ENCODE peak calls at places on chromosomes 2 and 18, in five cellular contexts. I, B, H, S and D are unnamed samples.
A peak's percentile ranks its signal among the peaks of the same experiment; 100 is the strongest.

GRCh38 chr18:61549889-61550288 is 216.7 kb downstream of the CDH20 start:
- DNase-seq in I (no peak), B (no peak), S (no peak), H (no peak), D (no peak)

GRCh38 chr18:51559198-51559901 is 361.9 kb upstream of the MEX3C start:
- DNase-seq in B (no peak), S (peak; percentile 54), H (no peak), I (no peak), D (no peak)

GRCh38 chr18:9177466-9177865 is 40.9 kb downstream of the ANKRD12 start:
- DNase-seq in H (no peak), S (no peak), I (no peak), B (no peak), D (no peak)

GRCh38 chr2:11762799-11763461 is 16.5 kb downstream of the LPIN1 start:
- DNase-seq in S (no peak), I (no peak), B (no peak), H (no peak), D (no peak)

GRCh38 chr2:227510620-227510958 is 38.6 kb downstream of the AGFG1 start:
- DNase-seq in B (no peak), I (no peak), H (no peak), S (no peak), D (no peak)

GRCh38 chr2:70041666-70042065 is 45.6 kb upstream of the PCBP1 start:
- DNase-seq in S (no peak), H (peak; percentile 23), B (no peak), I (peak; percentile 8), D (no peak)

GRCh38 chr2:151616760-151617339 is 117.4 kb downstream of the NEB start:
- DNase-seq in B (no peak), H (no peak), S (no peak), I (no peak), D (no peak)

GRCh38 chr2:33178209-33178608 is 231.5 kb downstream of the LTBP1 start:
- DNase-seq in S (no peak), I (no peak), B (no peak), H (no peak), D (no peak)

GRCh38 chr18:59455728-59456276 is 96.7 kb upstream of the LMAN1 start:
- DNase-seq in I (no peak), S (no peak), H (no peak), B (no peak), D (no peak)

GRCh38 chr2:112065486-112065885 is 10.4 kb downstream of the TMEM87B start:
- DNase-seq in S (no peak), H (no peak), I (no peak), B (no peak), D (peak; percentile 36)
- H3K27ac ChIP-seq in S (no peak overlapping the region), H (peak overlapping the region; percentile 62), I (no peak overlapping the region), B (no peak overlapping the region), D (peak overlapping the region; percentile 10)

GRCh38 chr2:96648306-96648705 is 5.7 kb downstream of the FER1L5 start:
- DNase-seq in S (no peak), I (no peak), H (no peak), B (no peak), D (no peak)

GRCh38 chr2:96647681-96648080 is 5.1 kb downstream of the FER1L5 start:
- DNase-seq in B (no peak), S (no peak), H (no peak), I (no peak), D (no peak)

GRCh38 chr2:96637385-96638143 is 548 bp downstream of the KANSL3 start:
- DNase-seq in H (peak; percentile 97), B (peak; percentile 82), I (peak; percentile 84), S (peak; percentile 83), D (peak; percentile 92)

GRCh38 chr2:96638144-96639121 is at the start of gene KANSL3:
- DNase-seq in B (peak; percentile 97), H (peak; percentile 97), I (peak; percentile 96), S (peak; percentile 93), D (peak; percentile 94)

GRCh38 chr2:96642564-96643350 is at the start of gene FER1L5:
- DNase-seq in S (no peak), B (peak; percentile 88), H (peak; percentile 57), I (no peak), D (no peak)
- H3K4me2 ChIP-seq in S (peak within 1 kb of the TSS; percentile 48), B (peak within 1 kb of the TSS; percentile 90), H (peak within 1 kb of the TSS; percentile 65), I (no peak within 1 kb of the TSS), D (no peak within 1 kb of the TSS)

GRCh38 chr2:121532347-121532766 is 1.7 kb downstream of the RNU4ATAC start:
- DNase-seq in H (peak; percentile 49), S (no peak), I (no peak), B (no peak), D (no peak)
- H3K27ac ChIP-seq in H (peak overlapping the region; percentile 99), S (peak overlapping the region; percentile 98), I (peak overlapping the region; percentile 20), B (no peak overlapping the region), D (peak overlapping the region; percentile 95)

GRCh38 chr2:8457092-8457481 is 224.8 kb upstream of the ID2 start:
- DNase-seq in S (no peak), I (no peak), H (no peak), B (no peak), D (no peak)

GRCh38 chr2:8455236-8456148 is 226.4 kb upstream of the ID2 start:
- DNase-seq in H (no peak), S (no peak), I (no peak), B (no peak), D (no peak)

GRCh38 chr2:8454797-8455196 is 227.1 kb upstream of the ID2 start:
- DNase-seq in S (no peak), H (no peak), I (no peak), B (no peak), D (no peak)

GRCh38 chr2:8457620-8458255 is 224.1 kb upstream of the ID2 start:
- DNase-seq in S (no peak), H (no peak), B (no peak), I (no peak), D (no peak)

DNA sequence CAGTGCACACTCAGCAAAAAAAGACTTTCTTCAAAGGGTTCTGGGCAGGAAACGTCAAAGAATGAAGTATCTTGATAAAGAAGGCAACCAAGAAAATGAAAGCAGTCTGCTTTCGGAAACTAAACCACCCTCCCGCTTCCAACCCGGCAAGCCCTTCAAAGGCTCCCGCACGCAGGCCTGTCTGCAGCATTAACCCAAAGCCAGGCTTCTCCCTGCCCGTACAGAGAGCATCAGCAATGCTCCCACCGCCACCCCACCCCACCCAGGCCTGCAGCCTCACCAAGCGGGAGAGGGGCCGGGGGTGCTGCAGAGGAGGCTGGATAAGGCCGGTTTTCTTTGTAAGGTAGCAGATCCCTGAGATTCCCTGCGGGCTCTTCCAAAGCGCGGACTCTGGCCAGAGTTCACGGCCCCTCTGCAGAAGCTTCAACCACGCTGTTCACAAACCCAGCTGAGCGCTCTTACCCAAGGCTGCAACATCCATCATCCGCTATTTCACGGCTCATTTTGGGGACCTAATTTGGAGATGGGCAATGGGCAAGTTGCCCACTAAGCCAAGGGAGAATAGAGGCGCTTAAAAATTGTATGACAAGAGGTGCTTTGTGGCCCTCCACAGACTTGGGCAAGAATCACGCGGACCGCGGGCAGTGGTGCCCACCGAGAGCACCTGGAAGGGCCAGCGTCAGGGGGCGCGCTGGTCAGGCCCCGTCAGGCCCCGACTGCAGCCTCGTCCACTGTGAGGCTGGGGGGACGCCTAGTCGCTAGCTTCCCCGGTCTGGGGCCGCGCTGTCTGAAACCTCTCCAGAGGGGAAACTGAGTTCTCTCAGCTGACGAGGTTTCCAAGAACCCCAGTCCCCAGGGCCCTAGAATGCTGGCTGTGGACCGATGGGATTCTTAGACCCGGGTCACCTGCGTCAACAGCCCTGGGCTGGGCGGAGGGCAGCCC is 225.4 kb upstream of the ID2 start:
- DNase-seq in B (no peak), H (no peak), I (no peak), S (no peak), D (no peak)
- H3K4me2 ChIP-seq in B (no peak overlapping the region), H (no peak overlapping the region), I (no peak overlapping the region), S (no peak overlapping the region), D (no peak overlapping the region)

GRCh38 chr2:235754381-235755207 is 260.8 kb downstream of the AGAP1 start:
- DNase-seq in H (no peak), B (peak; percentile 28), S (no peak), I (no peak), D (peak; percentile 84)
- H3K27ac ChIP-seq in H (no peak overlapping the region), B (no peak overlapping the region), S (no peak overlapping the region), I (no peak overlapping the region), D (peak overlapping the region; percentile 1)

GRCh38 chr2:20491739-20492531 is 45.1 kb downstream of the RHOB start:
- DNase-seq in I (no peak), H (no peak), B (no peak), S (no peak), D (no peak)
- H3K4me2 ChIP-seq in I (no peak overlapping the region), H (no peak overlapping the region), B (no peak overlapping the region), S (no peak overlapping the region), D (no peak overlapping the region)

DNA sequence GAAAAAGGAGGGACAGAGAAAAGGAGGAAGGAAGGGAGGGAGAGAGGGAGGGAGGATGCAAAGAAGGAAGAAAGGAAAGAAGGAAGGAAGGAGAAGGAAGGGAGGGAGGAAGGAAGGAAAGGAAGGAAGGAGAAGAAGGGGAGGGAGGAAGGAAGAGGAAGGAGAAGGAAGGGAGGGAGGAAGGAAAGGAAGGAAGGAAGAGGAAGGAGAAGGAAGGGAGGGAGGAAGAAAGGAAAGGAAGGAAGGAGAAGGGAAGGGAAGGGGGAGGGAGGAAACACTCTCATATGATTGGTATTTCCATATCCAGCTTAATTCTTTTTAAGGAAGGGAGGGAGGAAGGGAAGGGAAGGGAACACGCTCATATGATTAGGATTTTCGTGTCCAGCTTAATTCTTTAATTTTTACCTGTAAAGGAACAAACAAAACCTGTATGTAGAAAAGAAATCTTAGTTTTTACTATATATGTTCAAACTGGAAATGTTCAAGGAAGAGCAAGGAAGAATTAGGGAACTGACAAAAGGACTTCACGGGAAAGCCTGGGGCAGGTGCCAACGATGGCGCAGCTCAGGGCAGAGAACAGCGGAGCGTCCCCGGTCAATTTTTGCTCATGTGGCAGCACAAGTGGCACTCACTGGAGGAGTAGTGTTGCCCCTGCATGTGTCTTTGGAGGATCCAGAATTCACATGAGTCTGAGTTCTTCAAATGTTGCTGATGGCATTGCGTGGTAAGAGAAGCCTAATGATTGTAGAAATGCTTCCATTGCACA is 228.6 kb downstream of the ZNF516 start:
- DNase-seq in B (no peak), H (no peak), I (no peak), S (no peak), D (no peak)
- H3K27ac ChIP-seq in B (no peak overlapping the region), H (peak overlapping the region; percentile 26), I (no peak overlapping the region), S (no peak overlapping the region), D (no peak overlapping the region)